ENCODE peak calls at places on chromosomes 7 and 10, in nine cellular contexts. X is lower lobe of right lung, Y is mammary epithelial cell, G is AG09319, U is B cell, P is astrocyte of the spinal cord, F is kidney epithelial cell, J is nephron progenitor cell, L is heart left ventricle. O is an unnamed sample.

GRCh38 chr10:102714621-102715455 is at the start of gene SFXN2:
- DNase-seq in X (peak; percentile 67), Y (no peak), G (no peak), U (peak; percentile 53), P (no peak), F (no peak), J (peak; percentile 52), L (no peak), O (peak; percentile 47)

GRCh38 chr10:82969405-82969804 is 1094.4 kb downstream of the NRG3 start:
- DNase-seq in X (no peak), Y (peak; percentile 7), G (no peak), U (no peak), P (peak; percentile 43), F (no peak), J (no peak), L (no peak), O (no peak)

GRCh38 chr7:1812693-1813393 is 142.8 kb downstream of the ELFN1 start:
- DNase-seq in X (no peak), Y (no peak), G (no peak), U (no peak), P (no peak), F (no peak), J (peak; percentile 61), L (no peak), O (no peak)

GRCh38 chr7:94272821-94273583 is 121.7 kb upstream of the COL1A2 start:
- DNase-seq in X (no peak), Y (no peak), G (no peak), U (no peak), P (no peak), F (no peak), J (no peak), L (no peak), O (no peak)

GRCh38 chr10:34235164-34235832 is 579.8 kb downstream of the PARD3 start:
- DNase-seq in X (no peak), Y (peak; percentile 53), G (no peak), U (no peak), P (peak; percentile 79), F (no peak), J (no peak), L (no peak), O (no peak)

GRCh38 chr7:20408467-20408826 is 77.7 kb downstream of the ITGB8 start:
- DNase-seq in X (no peak), Y (peak; percentile 43), G (no peak), U (no peak), P (no peak), F (no peak), J (no peak), L (no peak), O (no peak)

GRCh38 chr10:62264702-62265436 is 3.8 kb downstream of the RTKN2 start:
- DNase-seq in X (no peak), Y (peak; percentile 95), G (peak; percentile 54), U (no peak), P (peak; percentile 94), F (peak; percentile 82), J (peak; percentile 8), L (no peak), O (no peak)

GRCh38 chr7:55539380-55539779 is 32.9 kb downstream of the VOPP1 start:
- DNase-seq in X (no peak), Y (no peak), G (no peak), U (no peak), P (peak; percentile 50), F (no peak), J (no peak), L (no peak), O (no peak)

GRCh38 chr10:76334306-76334705 is 902.9 kb downstream of the LRMDA start:
- DNase-seq in X (no peak), Y (no peak), G (no peak), U (no peak), P (no peak), F (no peak), J (no peak), L (no peak), O (no peak)

GRCh38 chr7:79452495-79453265 is 787 bp downstream of the MAGI2 start:
- DNase-seq in X (peak; percentile 42), Y (no peak), G (no peak), U (no peak), P (no peak), F (no peak), J (peak; percentile 46), L (peak; percentile 29), O (no peak)

GRCh38 chr7:135853499-135853898 is 104.9 kb upstream of the FAM180A start:
- DNase-seq in X (no peak), Y (peak; percentile 62), G (no peak), U (no peak), P (peak; percentile 28), F (peak; percentile 73), J (no peak), L (no peak), O (no peak)

GRCh38 chr10:91247360-91248111 is 27.1 kb downstream of the PCGF5 start:
- DNase-seq in X (no peak), Y (no peak), G (no peak), U (no peak), P (peak; percentile 56), F (no peak), J (no peak), L (no peak), O (no peak)

GRCh38 chr7:113608786-113609185 is 310.0 kb downstream of the PPP1R3A start:
- DNase-seq in X (no peak), Y (no peak), G (no peak), U (no peak), P (no peak), F (no peak), J (no peak), L (no peak), O (no peak)

GRCh38 chr10:91194497-91195179 is 25.8 kb upstream of the PCGF5 start:
- DNase-seq in X (no peak), Y (no peak), G (no peak), U (no peak), P (peak; percentile 65), F (peak; percentile 34), J (no peak), L (no peak), O (no peak)

GRCh38 chr7:43649755-43650274 is 66.9 kb downstream of the STK17A start:
- DNase-seq in X (no peak), Y (peak; percentile 72), G (no peak), U (peak; percentile 90), P (peak; percentile 41), F (no peak), J (no peak), L (no peak), O (no peak)

DNA sequence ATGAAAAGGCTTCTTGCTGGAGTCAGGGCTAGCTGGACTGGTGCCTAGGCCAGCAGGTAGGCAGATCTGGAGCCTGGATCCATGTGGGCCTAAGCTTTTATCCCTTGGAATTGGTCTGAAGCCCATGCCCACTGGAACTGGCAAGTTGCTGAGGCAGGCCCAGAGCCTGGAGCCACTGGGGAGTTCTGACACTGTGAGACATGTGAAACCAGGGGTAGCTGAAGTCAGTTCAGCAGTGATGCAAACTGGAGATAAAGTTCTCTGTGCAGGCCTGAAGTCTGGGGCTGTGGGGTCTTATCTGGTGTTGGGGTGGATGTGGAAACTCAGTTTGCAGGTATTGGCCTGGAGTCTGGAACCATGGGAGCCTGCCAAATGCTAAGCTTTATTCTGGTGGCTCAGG is 9.7 kb upstream of the THSD7A start:
- DNase-seq in X (no peak), Y (no peak), G (no peak), U (no peak), P (no peak), F (no peak), J (no peak), L (no peak), O (no peak)
- TF ChIP-seq CTCF in X (no peak), Y (no peak), G (no peak), U (no peak), P (no peak), F (no peak), J (no peak), L (no peak), O (no peak)

GRCh38 chr7:87450706-87451105 is 24.8 kb downstream of the ABCB4 start:
- DNase-seq in X (no peak), Y (no peak), G (no peak), U (no peak), P (no peak), F (no peak), J (no peak), L (no peak), O (no peak)

GRCh38 chr7:87448427-87448826 is 27.1 kb downstream of the ABCB4 start:
- DNase-seq in X (no peak), Y (no peak), G (no peak), U (no peak), P (no peak), F (peak; percentile 4), J (peak; percentile 29), L (no peak), O (no peak)

GRCh38 chr7:87456247-87456646 is 19.2 kb downstream of the ABCB4 start:
- DNase-seq in X (no peak), Y (no peak), G (no peak), U (no peak), P (no peak), F (no peak), J (no peak), L (no peak), O (no peak)

GRCh38 chr7:87451187-87451586 is 24.3 kb downstream of the ABCB4 start:
- DNase-seq in X (no peak), Y (no peak), G (no peak), U (no peak), P (no peak), F (no peak), J (no peak), L (no peak), O (no peak)

GRCh38 chr7:87452279-87452678 is 23.2 kb downstream of the ABCB4 start:
- DNase-seq in X (no peak), Y (no peak), G (no peak), U (no peak), P (no peak), F (no peak), J (no peak), L (no peak), O (no peak)
- TF ChIP-seq CTCF in X (no peak), Y (no peak), G (no peak), U (no peak), P (no peak), F (no peak), J (no peak), L (no peak), O (no peak)

GRCh38 chr7:108525985-108526767 is at the start of gene PNPLA8:
- DNase-seq in X (peak; percentile 100), Y (peak; percentile 100), G (peak; percentile 98), U (peak; percentile 100), P (peak; percentile 100), F (peak; percentile 95), J (peak; percentile 100), L (peak; percentile 100), O (peak; percentile 100)
- TF ChIP-seq CTCF in X (no peak), Y (no peak), G (no peak), U (no peak), P (no peak), F (no peak), J (no peak), L (no peak), O (no peak)

DNA sequence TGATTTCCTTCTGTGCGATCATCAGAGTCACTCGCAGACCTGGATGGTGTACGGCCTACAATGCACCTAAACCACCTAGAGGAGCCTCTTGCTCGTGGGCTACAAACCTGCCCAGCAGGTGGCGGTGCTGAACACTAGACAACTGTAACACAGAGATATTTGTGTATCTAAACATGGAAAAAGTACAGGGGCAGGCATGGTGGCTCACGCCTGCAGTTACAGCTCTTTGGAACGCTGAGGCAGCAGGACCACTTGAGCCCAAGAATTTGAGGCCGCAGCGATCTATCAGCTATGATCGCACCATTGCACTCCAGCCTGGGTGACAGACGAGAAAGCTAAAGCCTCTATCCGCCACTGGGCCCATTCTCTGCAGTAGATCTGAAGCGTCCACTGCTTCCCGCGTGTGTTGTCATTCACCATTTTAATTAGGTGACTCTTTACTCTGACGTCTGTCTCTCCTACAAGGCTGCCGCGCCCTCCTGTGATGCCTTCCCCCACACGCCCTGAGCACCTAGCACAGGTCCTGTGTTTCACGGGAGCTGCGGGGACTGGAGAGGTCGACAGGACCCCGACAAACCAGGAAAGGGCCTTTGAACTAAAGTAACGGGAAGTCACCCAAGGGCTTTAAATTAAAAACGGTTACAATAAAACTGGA is 769 bp downstream of the TUBGCP2 start:
- DNase-seq in X (peak; percentile 92), Y (peak; percentile 81), G (no peak), U (peak; percentile 87), P (peak; percentile 72), F (peak; percentile 50), J (peak; percentile 75), L (peak; percentile 59), O (peak; percentile 78)
- TF ChIP-seq CTCF in X (peak; percentile 70), Y (peak; percentile 86), G (peak; percentile 66), U (peak; percentile 75), P (peak; percentile 83), F (peak; percentile 86), J (peak; percentile 59), L (peak; percentile 66), O (peak; percentile 86)